ENCODE peak calls at places on chromosomes 1 and 21, in six cellular contexts. X is stimulated activated CD4-positive, alpha-beta T cell treated with anti-CD3 and anti-CD28 coated beads, Interleukin-2, amount 100 ng/mL, for 48 hours; F is fibroblast of lung; S is suprapubic skin; P is GM10248; B is stimulated activated CD8-positive, alpha-beta memory T cell treated with anti-CD3 and anti-CD28 coated beads, Interleukin-7, amount 100 ng/mL, for 1 hour. L is an unnamed sample.

GRCh38 chr1:26530898-26531598 is 1.5 kb downstream of the RPS6KA1 start:
- DNase-seq in X (no peak), F (peak; percentile 72), S (no peak), P (peak; percentile 60), B (no peak), L (no peak)

GRCh38 chr1:154474802-154475201 is 27.2 kb upstream of the TDRD10 start:
- DNase-seq in X (no peak), F (peak; percentile 94), S (no peak), P (no peak), B (no peak), L (no peak)

GRCh38 chr1:30670195-30671060 is 53.0 kb downstream of the MATN1 start:
- DNase-seq in X (no peak), F (peak; percentile 23), S (peak; percentile 86), P (no peak), B (no peak), L (no peak)

GRCh38 chr1:40392206-40392605 is 18.7 kb downstream of the SMAP2 start:
- DNase-seq in X (no peak), F (peak; percentile 80), S (no peak), P (no peak), B (no peak), L (no peak)

GRCh38 chr1:17198476-17199258 is 6.3 kb upstream of the PADI1 start:
- DNase-seq in X (no peak), F (peak; percentile 36), S (peak; percentile 32), P (no peak), B (no peak), L (no peak)

GRCh38 chr1:234899041-234899787 is 229.4 kb downstream of the TOMM20 start:
- DNase-seq in X (no peak), F (peak; percentile 64), S (no peak), P (no peak), B (no peak), L (no peak)

GRCh38 chr1:120133228-120133927 is 42.9 kb downstream of the SEC22B start:
- DNase-seq in X (no peak), F (no peak), S (no peak), P (no peak), B (no peak), L (no peak)

GRCh38 chr21:38142226-38142625 is 114.6 kb upstream of the KCNJ15 start:
- DNase-seq in X (no peak), F (peak; percentile 8), S (no peak), P (no peak), B (no peak), L (no peak)